ENCODE peak calls at places on chromosomes 2 and 18, in five cellular contexts. A is K562, B is GM12878, I is SK-N-SH, W is HepG2. P is an unnamed sample.
A peak's percentile ranks its signal among the peaks of the same experiment; 100 is the strongest.

GRCh38 chr18:21815101-21815500 is 74.5 kb downstream of the MIB1 start:
- DNase-seq in B (no peak), W (no peak), A (no peak), I (no peak), P (no peak)

GRCh38 chr2:158725496-158725895 is 69.6 kb upstream of the DAPL1 start:
- DNase-seq in A (no peak), I (no peak), B (no peak), W (no peak), P (no peak)

GRCh38 chr18:31497711-31498449 is at the start of gene DSG2:
- DNase-seq in B (no peak), A (peak; percentile 92), W (peak; percentile 43), I (peak; percentile 72), P (no peak)

GRCh38 chr2:129061079-129061785 is 742.6 kb upstream of the HS6ST1 start:
- DNase-seq in W (no peak), I (no peak), B (peak; percentile 35), A (no peak), P (no peak)

GRCh38 chr18:37641573-37641972 is 76.0 kb upstream of the CELF4 start:
- DNase-seq in W (no peak), A (no peak), I (no peak), B (no peak), P (no peak)

GRCh38 chr2:67965246-67965645 is 97.6 kb downstream of the C1D start:
- DNase-seq in B (no peak), A (no peak), W (no peak), I (no peak), P (no peak)

GRCh38 chr18:77059294-77059916 is 73.2 kb downstream of the MBP start:
- DNase-seq in W (peak; percentile 65), B (no peak), I (peak; percentile 67), A (peak; percentile 54), P (peak; percentile 67)

GRCh38 chr2:6992821-6993228 is 75.6 kb downstream of the RNF144A start:
- DNase-seq in I (no peak), A (no peak), B (no peak), W (no peak), P (no peak)

GRCh38 chr18:55934801-55935200 is 346.8 kb upstream of the TCF4 start:
- DNase-seq in W (no peak), B (no peak), I (no peak), A (no peak), P (no peak)

GRCh38 chr2:46065152-46065551 is 232.1 kb upstream of the EPAS1 start:
- DNase-seq in B (no peak), A (no peak), W (no peak), I (no peak), P (no peak)

GRCh38 chr2:128791120-128791982 is 472.7 kb upstream of the HS6ST1 start:
- DNase-seq in A (no peak), W (no peak), I (no peak), B (no peak), P (no peak)

GRCh38 chr2:55862269-55862668 is 61.3 kb downstream of the EFEMP1 start:
- DNase-seq in A (no peak), I (no peak), B (no peak), W (no peak), P (no peak)

GRCh38 chr18:12310762-12311161 is 2.7 kb downstream of the TUBB6 start:
- DNase-seq in B (no peak), A (no peak), W (no peak), I (no peak), P (no peak)

GRCh38 chr2:81767173-81767720 is 1462.7 kb upstream of the LRRTM1 start:
- DNase-seq in A (no peak), W (no peak), I (no peak), B (no peak), P (no peak)

GRCh38 chr2:96249654-96250053 is 16.1 kb downstream of the TMEM127 start:
- DNase-seq in I (peak; percentile 65), W (no peak), A (no peak), B (no peak), P (no peak)

GRCh38 chr2:65647249-65647842 is 214.9 kb upstream of the SPRED2 start:
- DNase-seq in B (no peak), I (no peak), A (no peak), W (no peak), P (no peak)

GRCh38 chr18:78632111-78632541 is 347.5 kb upstream of the SALL3 start:
- DNase-seq in A (no peak), I (no peak), W (no peak), B (no peak), P (no peak)

GRCh38 chr2:54899576-54900200 is 150.6 kb downstream of the RTN4 start:
- DNase-seq in B (peak; percentile 4), A (no peak), W (peak; percentile 55), I (peak; percentile 27), P (peak; percentile 21)

GRCh38 chr2:153811516-153811915 is 60.2 kb upstream of the GALNT13 start:
- DNase-seq in A (no peak), I (no peak), W (no peak), B (no peak), P (no peak)

GRCh38 chr2:33021542-33022259 is 74.9 kb downstream of the LTBP1 start:
- DNase-seq in B (no peak), I (no peak), A (no peak), W (no peak), P (no peak)

GRCh38 chr2:170821631-170822291 is 5.1 kb downstream of the GAD1 start:
- DNase-seq in B (no peak), W (no peak), A (no peak), I (no peak), P (no peak)

GRCh38 chr18:67068608-67069007 is 447.9 kb downstream of the DSEL start:
- DNase-seq in I (no peak), A (no peak), W (no peak), B (no peak), P (no peak)
- TF ChIP-seq JUND in I (no peak), A (no peak), W (no peak), B (no peak), P (no peak)

GRCh38 chr2:182435754-182436153 is 8.9 kb upstream of the PDE1A start:
- DNase-seq in W (no peak), I (no peak), A (no peak), B (no peak), P (no peak)
- TF ChIP-seq SIN3A in W (no peak), I (no peak), A (no peak), B (no peak), P (no peak)

GRCh38 chr2:232888839-232889529 is 18.9 kb downstream of the SNORC start:
- DNase-seq in I (no peak), B (no peak), A (no peak), W (no peak), P (no peak)
- TF ChIP-seq JUND in I (no peak), B (no peak), A (no peak), W (no peak), P (no peak)

DNA sequence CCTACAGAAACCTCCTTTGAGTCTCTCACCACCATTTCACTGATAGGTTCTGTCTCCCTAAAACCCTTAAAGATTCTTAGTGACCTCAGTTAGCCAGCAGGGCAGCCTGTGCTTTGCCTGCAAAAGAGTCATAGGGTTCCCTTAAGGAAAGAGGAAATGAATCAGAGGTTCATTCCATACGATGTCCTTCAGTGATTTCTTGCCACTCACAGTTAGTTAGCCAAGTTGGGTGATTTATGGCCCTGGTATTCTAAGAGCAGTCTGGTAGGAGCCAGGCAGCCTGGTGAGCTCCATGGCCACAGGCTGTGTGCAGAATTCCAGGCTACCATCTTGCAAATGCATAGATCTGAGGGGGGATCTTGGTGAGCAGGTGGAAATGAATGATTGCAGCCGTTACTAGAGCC is 18.7 kb upstream of the CCBE1 start:
- DNase-seq in I (no peak), B (no peak), W (no peak), A (no peak), P (peak; percentile 8)
- TF ChIP-seq SIN3A in I (peak; percentile 39), B (no peak), W (no peak), A (no peak), P (no peak)

DNA sequence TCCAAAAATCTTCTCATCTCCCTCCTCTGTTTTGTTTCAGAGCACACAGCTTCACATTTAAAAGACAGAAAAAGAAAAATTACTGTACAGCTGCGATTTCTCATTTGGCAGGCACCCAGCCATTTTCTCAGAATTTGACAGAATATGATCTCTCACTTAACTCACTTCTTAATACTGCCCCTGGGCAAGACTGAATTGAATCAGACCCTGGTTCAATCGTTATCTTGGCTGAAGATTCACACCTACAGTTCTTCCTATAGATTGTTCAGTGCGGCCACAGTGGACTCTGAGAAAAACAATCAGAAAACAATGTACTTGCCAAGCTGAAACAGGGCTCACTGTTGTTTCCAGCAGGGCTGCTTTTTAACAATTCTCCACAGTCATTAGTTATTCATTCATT is 90.2 kb upstream of the LHCGR start:
- DNase-seq in B (no peak), A (no peak), I (no peak), W (no peak), P (no peak)
- TF ChIP-seq JUND in B (no peak), A (no peak), I (no peak), W (no peak), P (no peak)

DNA sequence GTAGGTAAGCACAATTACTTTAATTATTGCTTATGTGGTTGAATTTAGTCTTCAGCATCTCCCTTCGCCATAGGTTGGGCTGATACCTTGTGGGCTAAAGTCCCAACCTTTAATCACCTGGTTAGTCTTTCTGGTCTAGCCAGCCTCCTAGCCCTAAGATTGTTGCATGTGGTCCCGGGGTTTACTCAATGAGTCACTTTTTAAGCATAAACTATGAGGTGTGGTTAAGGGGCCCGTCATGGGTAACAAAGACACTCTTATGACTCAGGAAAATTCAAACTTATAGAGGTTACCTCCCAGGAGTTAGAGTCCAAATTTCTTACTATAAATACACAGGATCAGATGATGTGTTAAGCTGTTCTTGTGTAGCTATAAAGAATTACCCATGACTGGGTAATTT is 841.6 kb downstream of the TRIB2 start:
- DNase-seq in I (no peak), B (no peak), A (no peak), W (peak; percentile 7), P (no peak)
- TF ChIP-seq SIN3A in I (no peak), B (no peak), A (no peak), W (no peak), P (no peak)

GRCh38 chr2:119657486-119658145 is 21.4 kb upstream of the TMEM177 start:
- DNase-seq in B (no peak), I (no peak), A (no peak), W (no peak), P (no peak)

GRCh38 chr2:119659601-119660342 is 19.2 kb upstream of the TMEM177 start:
- DNase-seq in W (peak; percentile 49), B (no peak), I (peak; percentile 51), A (peak; percentile 59), P (peak; percentile 22)

GRCh38 chr2:119662297-119662696 is 16.7 kb upstream of the TMEM177 start:
- DNase-seq in W (no peak), I (no peak), B (no peak), A (no peak), P (no peak)

GRCh38 chr2:119660343-119660658 is 18.7 kb upstream of the TMEM177 start:
- DNase-seq in I (no peak), A (no peak), B (no peak), W (no peak), P (no peak)
- TF ChIP-seq JUND in I (no peak), A (no peak), B (no peak), W (no peak), P (no peak)